ENCODE peak calls at places on chromosomes 16 and 17, in six cellular contexts. One of them, this sample, is unnamed. For H3K9me3, the result is how much of the 10 kb centered on the place peaks cover.

GRCh38 chr16:61148930-61149329 is 887.3 kb downstream of the CDH8 start:
- DNase-seq in HCT116: no peak
- DNase-seq in stomach: no peak
- DNase-seq in right atrium auricular region: no peak
- DNase-seq in A673: peak
- DNase-seq in tibial artery: no peak
- DNase-seq in this sample: no peak

GRCh38 chr16:48041861-48042435 is 113.8 kb downstream of the ABCC12 start:
- DNase-seq in HCT116: peak
- DNase-seq in stomach: no peak
- DNase-seq in right atrium auricular region: no peak
- DNase-seq in A673: no peak
- DNase-seq in tibial artery: no peak
- DNase-seq in this sample: no peak

GRCh38 chr17:82118178-82118814 is 20.3 kb upstream of the FASN start:
- DNase-seq in HCT116: no peak
- DNase-seq in stomach: no peak
- DNase-seq in right atrium auricular region: no peak
- DNase-seq in A673: no peak
- DNase-seq in tibial artery: no peak
- DNase-seq in this sample: no peak

GRCh38 chr16:67394271-67395104 is 1.2 kb upstream of the TPPP3 start:
- DNase-seq in HCT116: no peak
- DNase-seq in stomach: no peak
- DNase-seq in right atrium auricular region: no peak
- DNase-seq in A673: no peak
- DNase-seq in tibial artery: peak
- DNase-seq in this sample: peak

GRCh38 chr16:77663711-77664110 is 58.6 kb upstream of the NUDT7 start:
- DNase-seq in HCT116: no peak
- DNase-seq in stomach: no peak
- DNase-seq in right atrium auricular region: no peak
- DNase-seq in A673: no peak
- DNase-seq in tibial artery: no peak
- DNase-seq in this sample: no peak

GRCh38 chr17:7932949-7933348 is 943 bp downstream of the CNTROB start:
- DNase-seq in HCT116: no peak
- DNase-seq in stomach: peak
- DNase-seq in right atrium auricular region: peak
- DNase-seq in A673: peak
- DNase-seq in tibial artery: peak
- DNase-seq in this sample: no peak

GRCh38 chr17:17724991-17725852 is 44.0 kb downstream of the RAI1 start:
- DNase-seq in HCT116: no peak
- DNase-seq in stomach: no peak
- DNase-seq in right atrium auricular region: no peak
- DNase-seq in A673: peak
- DNase-seq in tibial artery: no peak
- DNase-seq in this sample: no peak

GRCh38 chr16:1825864-1826690 is 548 bp downstream of the HAGH start:
- DNase-seq in HCT116: no peak
- DNase-seq in stomach: peak
- DNase-seq in right atrium auricular region: no peak
- DNase-seq in A673: peak
- DNase-seq in tibial artery: peak
- DNase-seq in this sample: no peak

GRCh38 chr16:57773019-57773418 is 29.3 kb downstream of the KIFC3 start:
- DNase-seq in HCT116: no peak
- DNase-seq in stomach: no peak
- DNase-seq in right atrium auricular region: no peak
- DNase-seq in A673: no peak
- DNase-seq in tibial artery: no peak
- DNase-seq in this sample: peak

GRCh38 chr16:85477801-85478363 is 135.2 kb upstream of the GSE1 start:
- DNase-seq in HCT116: no peak
- DNase-seq in stomach: no peak
- DNase-seq in right atrium auricular region: no peak
- DNase-seq in A673: no peak
- DNase-seq in tibial artery: no peak
- DNase-seq in this sample: no peak

GRCh38 chr17:49494937-49495841 is at the start of gene NGFR:
- DNase-seq in HCT116: no peak
- DNase-seq in stomach: no peak
- DNase-seq in right atrium auricular region: no peak
- DNase-seq in A673: peak
- DNase-seq in tibial artery: no peak
- DNase-seq in this sample: peak

GRCh38 chr16:19417640-19418039 is at the start of gene TMC5:
- DNase-seq in HCT116: no peak
- DNase-seq in stomach: peak
- DNase-seq in right atrium auricular region: no peak
- DNase-seq in A673: no peak
- DNase-seq in tibial artery: no peak
- DNase-seq in this sample: no peak
- H3K4me3 ChIP-seq in HCT116: no peak
- H3K4me3 ChIP-seq in stomach: peak
- H3K4me3 ChIP-seq in right atrium auricular region: no peak
- H3K4me3 ChIP-seq in A673: no peak
- H3K4me3 ChIP-seq in tibial artery: no peak
- H3K4me3 ChIP-seq in this sample: no peak

GRCh38 chr17:22671110-22671509 is 978.8 kb downstream of the KCNJ18 start:
- DNase-seq in HCT116: no peak
- DNase-seq in stomach: no peak
- DNase-seq in right atrium auricular region: no peak
- DNase-seq in A673: no peak
- DNase-seq in tibial artery: no peak
- DNase-seq in this sample: no peak
- H3K9me3 ChIP-seq in HCT116: under half
- H3K9me3 ChIP-seq in stomach: under half
- H3K9me3 ChIP-seq in right atrium auricular region: under half
- H3K9me3 ChIP-seq in A673: under half
- H3K9me3 ChIP-seq in tibial artery: under half
- H3K9me3 ChIP-seq in this sample: under half

DNA sequence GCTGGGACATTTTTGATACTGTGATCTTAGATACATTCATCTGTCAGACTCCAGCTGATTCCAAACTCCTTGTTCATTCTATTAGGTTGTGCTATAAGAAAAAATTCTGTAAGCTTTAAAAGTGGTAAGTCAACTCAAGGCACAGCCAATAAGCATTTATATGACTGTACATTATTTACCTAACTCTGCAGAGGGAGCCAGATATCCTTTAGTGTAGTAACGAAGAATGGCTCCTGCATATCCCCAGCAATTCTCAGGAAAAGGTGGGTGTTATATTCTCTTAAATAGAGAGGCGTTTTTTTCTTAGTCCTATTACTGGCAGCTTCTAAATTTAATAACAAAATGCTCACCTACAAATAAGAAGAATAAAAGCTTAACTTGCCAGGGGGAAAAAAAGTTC is 374.3 kb upstream of the GOT2 start:
- DNase-seq in HCT116: no peak
- DNase-seq in stomach: no peak
- DNase-seq in right atrium auricular region: no peak
- DNase-seq in A673: no peak
- DNase-seq in tibial artery: no peak
- DNase-seq in this sample: no peak
- TF ChIP-seq CTCF in HCT116: no peak
- TF ChIP-seq CTCF in stomach: no peak
- TF ChIP-seq CTCF in right atrium auricular region: no peak
- TF ChIP-seq CTCF in A673: no peak
- TF ChIP-seq CTCF in tibial artery: no peak
- TF ChIP-seq CTCF in this sample: no peak

GRCh38 chr17:56975656-56976055 is 2.3 kb upstream of the SCPEP1 start:
- DNase-seq in HCT116: no peak
- DNase-seq in stomach: no peak
- DNase-seq in right atrium auricular region: no peak
- DNase-seq in A673: no peak
- DNase-seq in tibial artery: no peak
- DNase-seq in this sample: no peak
- H3K4me3 ChIP-seq in HCT116: no peak
- H3K4me3 ChIP-seq in stomach: no peak
- H3K4me3 ChIP-seq in right atrium auricular region: no peak
- H3K4me3 ChIP-seq in A673: no peak
- H3K4me3 ChIP-seq in tibial artery: no peak
- H3K4me3 ChIP-seq in this sample: no peak

DNA sequence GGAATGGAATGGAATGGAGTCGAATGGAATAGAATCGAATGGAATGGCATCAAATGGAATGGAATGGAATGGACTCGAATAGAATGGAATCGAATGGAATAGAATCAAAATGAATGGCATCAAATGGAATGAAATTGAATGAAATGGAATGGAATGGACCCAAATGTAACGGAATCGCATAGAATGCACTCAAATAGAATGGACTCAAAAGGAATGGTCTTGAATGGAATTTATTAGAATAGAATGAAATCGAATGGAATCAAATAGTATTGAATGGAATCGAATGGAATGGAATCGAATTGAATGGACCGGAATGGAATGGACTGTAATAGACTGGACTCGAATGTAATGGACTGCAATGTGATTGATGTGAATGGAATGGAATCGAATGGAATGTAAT is 501.4 kb upstream of the WSB1 start:
- DNase-seq in HCT116: no peak
- DNase-seq in stomach: no peak
- DNase-seq in right atrium auricular region: no peak
- DNase-seq in A673: no peak
- DNase-seq in tibial artery: no peak
- DNase-seq in this sample: no peak
- H3K9me3 ChIP-seq in HCT116: under half
- H3K9me3 ChIP-seq in stomach: half or more
- H3K9me3 ChIP-seq in right atrium auricular region: under half
- H3K9me3 ChIP-seq in A673: half or more
- H3K9me3 ChIP-seq in tibial artery: under half
- H3K9me3 ChIP-seq in this sample: half or more

GRCh38 chr17:43016216-43016615 is 6.0 kb downstream of the VAT1 start:
- DNase-seq in HCT116: no peak
- DNase-seq in stomach: no peak
- DNase-seq in right atrium auricular region: no peak
- DNase-seq in A673: no peak
- DNase-seq in tibial artery: no peak
- DNase-seq in this sample: no peak
- TF ChIP-seq CTCF in HCT116: no peak
- TF ChIP-seq CTCF in stomach: no peak
- TF ChIP-seq CTCF in right atrium auricular region: no peak
- TF ChIP-seq CTCF in A673: no peak
- TF ChIP-seq CTCF in tibial artery: no peak
- TF ChIP-seq CTCF in this sample: no peak

DNA sequence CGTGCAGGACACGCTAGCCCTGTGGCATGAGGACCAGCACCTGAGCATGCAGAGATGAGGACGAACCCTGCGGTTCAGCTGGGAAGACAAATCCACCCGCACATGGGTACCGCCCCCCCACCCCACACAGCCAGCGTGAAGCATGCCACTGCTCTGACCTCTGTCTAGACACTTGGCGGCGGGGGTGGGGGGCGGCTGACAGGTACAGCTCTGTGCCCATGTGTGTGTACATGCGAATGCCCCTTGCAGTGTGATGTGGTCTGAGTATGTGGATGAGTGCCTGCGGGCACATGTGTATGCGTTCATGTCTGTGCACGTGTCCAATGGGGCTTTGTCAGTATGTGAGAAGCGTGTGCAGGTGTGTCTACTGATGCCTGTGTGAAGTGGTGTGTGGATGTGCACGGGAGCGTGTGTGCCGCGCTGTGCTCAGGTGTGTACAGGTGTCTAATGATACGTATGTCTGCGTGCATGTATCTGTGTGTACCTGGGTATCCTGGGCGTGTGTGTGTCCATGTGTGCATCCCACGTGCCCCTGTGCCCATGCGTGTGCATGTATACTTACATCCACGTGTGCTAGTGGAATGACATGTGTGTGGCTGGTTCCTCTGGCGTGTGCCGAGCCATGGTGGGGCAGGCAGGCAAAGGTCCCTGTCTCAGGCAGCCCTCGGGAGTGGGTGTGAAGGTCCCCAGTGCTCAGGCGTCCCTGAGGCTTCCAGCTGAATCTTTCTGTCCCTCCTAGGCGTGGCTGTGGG is 650 bp upstream of the RAP1GAP2 start:
- DNase-seq in HCT116: no peak
- DNase-seq in stomach: no peak
- DNase-seq in right atrium auricular region: no peak
- DNase-seq in A673: no peak
- DNase-seq in tibial artery: no peak
- DNase-seq in this sample: no peak
- H3K4me3 ChIP-seq in HCT116: no peak
- H3K4me3 ChIP-seq in stomach: peak
- H3K4me3 ChIP-seq in right atrium auricular region: no peak
- H3K4me3 ChIP-seq in A673: no peak
- H3K4me3 ChIP-seq in tibial artery: no peak
- H3K4me3 ChIP-seq in this sample: peak

DNA sequence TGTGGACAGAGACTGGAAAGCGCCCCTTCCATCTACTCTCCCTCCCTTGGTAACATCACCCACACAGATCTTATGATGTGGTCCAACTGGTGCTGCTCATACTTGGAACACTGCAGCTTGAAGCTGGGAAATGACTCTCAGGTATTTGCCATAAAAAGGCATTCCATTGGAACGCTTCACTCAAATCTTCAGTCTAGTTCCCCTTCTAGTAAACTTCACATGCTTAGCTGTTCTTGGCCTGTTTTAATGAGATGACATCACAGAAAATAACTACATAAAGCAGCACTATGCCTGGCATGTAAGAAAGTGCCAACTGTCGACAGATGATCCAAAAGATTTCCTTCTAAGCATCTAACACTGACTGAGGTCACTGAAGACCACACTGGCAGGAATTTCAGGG is 9.3 kb downstream of the ZNF263 start:
- DNase-seq in HCT116: no peak
- DNase-seq in stomach: no peak
- DNase-seq in right atrium auricular region: no peak
- DNase-seq in A673: no peak
- DNase-seq in tibial artery: no peak
- DNase-seq in this sample: no peak
- H3K9me3 ChIP-seq in HCT116: under half
- H3K9me3 ChIP-seq in stomach: half or more
- H3K9me3 ChIP-seq in right atrium auricular region: under half
- H3K9me3 ChIP-seq in A673: half or more
- H3K9me3 ChIP-seq in tibial artery: half or more
- H3K9me3 ChIP-seq in this sample: half or more